ENCODE peak calls at places on chromosomes 1 and 21, in four cellular contexts. C is K562, T is GM12878, G is HepG2. A is an unnamed sample.

GRCh38 chr1:152167835-152168534 is 9.0 kb upstream of the RPTN start:
- DNase-seq in G (peak; percentile 14), C (no peak), T (no peak), A (no peak)

GRCh38 chr1:33181038-33181861 is 593 bp downstream of the TRIM62 start:
- DNase-seq in G (no peak), T (no peak), C (peak; percentile 39), A (peak; percentile 69)

GRCh38 chr1:58893257-58893869 is 109.5 kb upstream of the JUN start:
- DNase-seq in T (no peak), G (no peak), C (peak; percentile 71), A (no peak)

GRCh38 chr1:181504294-181505115 is 21.2 kb downstream of the CACNA1E start:
- DNase-seq in G (peak; percentile 48), T (peak; percentile 74), C (peak; percentile 58), A (peak; percentile 69)

GRCh38 chr1:3695326-3696217 is 43.3 kb downstream of the TP73 start:
- DNase-seq in C (peak; percentile 54), T (no peak), G (peak; percentile 10), A (peak; percentile 86)

GRCh38 chr1:177561436-177561835 is 390.7 kb downstream of the BRINP2 start:
- DNase-seq in C (no peak), G (no peak), T (peak; percentile 24), A (no peak)

GRCh38 chr1:2151252-2151651 is 43.3 kb downstream of the FAAP20 start:
- DNase-seq in G (no peak), C (no peak), T (no peak), A (no peak)

GRCh38 chr21:44815852-44816628 is 1.8 kb downstream of the SUMO3 start:
- DNase-seq in G (peak; percentile 37), T (no peak), C (no peak), A (no peak)

GRCh38 chr21:44984428-44984791 is 44.6 kb downstream of the SLX9 start:
- DNase-seq in C (no peak), G (peak; percentile 28), T (no peak), A (no peak)

GRCh38 chr1:41483960-41484844 is at the start of gene EDN2:
- DNase-seq in G (no peak), T (no peak), C (no peak), A (peak; percentile 21)

GRCh38 chr1:9058465-9058864 is 11.0 kb downstream of the SLC2A5 start:
- DNase-seq in G (peak; percentile 32), C (no peak), T (no peak), A (no peak)

GRCh38 chr1:92705456-92705855 is 79.5 kb downstream of the EVI5 start:
- DNase-seq in C (peak; percentile 21), G (no peak), T (no peak), A (no peak)

GRCh38 chr1:241839369-241839990 is 8.5 kb upstream of the EXO1 start:
- DNase-seq in C (no peak), T (no peak), G (no peak), A (no peak)

GRCh38 chr21:43938751-43939442 is 73.2 kb upstream of the TRAPPC10 start:
- DNase-seq in T (peak; percentile 84), C (peak; percentile 95), G (peak; percentile 81), A (peak; percentile 95)

GRCh38 chr1:5811419-5811818 is 180.8 kb downstream of the NPHP4 start:
- DNase-seq in C (no peak), G (no peak), T (no peak), A (no peak)

GRCh38 chr1:35958558-35958957 is 27.7 kb downstream of the AGO3 start:
- DNase-seq in G (no peak), C (no peak), T (no peak), A (no peak)

GRCh38 chr1:30977105-30977504 is 68.5 kb upstream of the SDC3 start:
- DNase-seq in T (no peak), G (peak; percentile 27), C (no peak), A (peak; percentile 55)

GRCh38 chr1:226754097-226754496 is 15.0 kb upstream of the ITPKB start:
- DNase-seq in C (no peak), T (no peak), G (no peak), A (no peak)

GRCh38 chr1:27031235-27032118 is 18.8 kb upstream of the TENT5B start:
- DNase-seq in G (no peak), T (no peak), C (no peak), A (no peak)

GRCh38 chr21:27306821-27307746 is 340.2 kb upstream of the ADAMTS5 start:
- DNase-seq in C (no peak), T (no peak), G (no peak), A (no peak)

GRCh38 chr1:240575976-240576666 is 35.8 kb downstream of the GREM2 start:
- DNase-seq in T (peak; percentile 13), C (peak; percentile 9), G (no peak), A (no peak)

GRCh38 chr21:16624468-16625102 is 888.3 kb upstream of the CXADR start:
- DNase-seq in G (no peak), T (no peak), C (no peak), A (peak; percentile 37)

GRCh38 chr1:31621872-31622730 is 4.6 kb downstream of the HCRTR1 start:
- DNase-seq in T (no peak), G (no peak), C (no peak), A (no peak)

GRCh38 chr1:32101233-32101681 is 6.6 kb upstream of the KPNA6 start:
- DNase-seq in C (peak; percentile 51), G (no peak), T (no peak), A (peak; percentile 6)

GRCh38 chr1:21320410-21321107 is 30.3 kb upstream of the ECE1 start:
- DNase-seq in C (peak; percentile 63), T (no peak), G (no peak), A (no peak)

GRCh38 chr1:39213511-39214002 is 9.1 kb downstream of the MACF1 start:
- DNase-seq in C (no peak), T (no peak), G (no peak), A (no peak)

GRCh38 chr1:91513160-91513559 is 12.5 kb downstream of the CDC7 start:
- DNase-seq in G (no peak), T (no peak), C (no peak), A (no peak)
- TF ChIP-seq TARDBP in G (no peak), T (no peak), C (no peak), A (no peak)

DNA sequence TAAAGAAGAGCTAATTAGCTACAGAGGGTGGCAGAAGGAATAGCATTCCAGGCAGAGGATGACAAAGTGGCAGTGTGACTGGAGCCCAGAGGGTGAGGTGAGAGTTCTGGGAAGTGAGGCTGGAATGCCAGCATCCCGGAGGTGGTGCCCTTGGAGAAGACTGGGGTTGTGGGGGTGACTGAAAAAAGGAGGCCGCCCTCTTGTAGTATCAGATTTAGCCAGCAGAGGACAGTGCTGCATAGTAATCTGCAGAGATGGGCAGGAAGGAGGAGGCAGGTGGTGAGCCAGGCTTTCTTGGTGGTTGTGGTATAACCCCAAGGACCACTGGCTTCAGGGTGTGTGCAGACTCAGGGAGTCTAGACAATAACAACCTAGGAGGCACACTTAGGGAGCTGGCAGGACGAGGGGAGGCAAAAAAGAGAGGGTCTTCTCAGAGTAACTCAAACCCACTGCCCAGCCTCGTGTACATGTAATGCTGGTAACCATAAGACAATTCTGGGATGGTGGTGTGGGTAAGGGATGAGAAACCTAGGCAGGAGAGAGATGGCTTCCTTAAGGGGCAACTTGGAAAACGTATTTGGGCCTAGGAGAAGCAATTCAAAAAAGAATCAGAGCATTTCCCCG is 30.5 kb downstream of the MROH7 start:
- DNase-seq in T (peak; percentile 17), C (peak; percentile 69), G (peak; percentile 44), A (peak; percentile 87)
- TF ChIP-seq TARDBP in T (no peak), C (no peak), G (no peak), A (no peak)

GRCh38 chr1:210302501-210302900 is 26.2 kb upstream of the HHAT start:
- DNase-seq in G (no peak), T (no peak), C (no peak), A (no peak)
- TF ChIP-seq TARDBP in G (no peak), T (no peak), C (no peak), A (no peak)

GRCh38 chr21:32483293-32483595 is 70.7 kb downstream of the EVA1C start:
- DNase-seq in T (no peak), G (no peak), C (no peak), A (no peak)

GRCh38 chr21:32482565-32483292 is 70.2 kb downstream of the EVA1C start:
- DNase-seq in G (no peak), C (no peak), T (no peak), A (no peak)

GRCh38 chr21:32484706-32485380 is 72.3 kb downstream of the EVA1C start:
- DNase-seq in C (no peak), G (no peak), T (no peak), A (no peak)

GRCh38 chr21:32480381-32480780 is 67.9 kb downstream of the EVA1C start:
- DNase-seq in C (no peak), G (no peak), T (no peak), A (no peak)

DNA sequence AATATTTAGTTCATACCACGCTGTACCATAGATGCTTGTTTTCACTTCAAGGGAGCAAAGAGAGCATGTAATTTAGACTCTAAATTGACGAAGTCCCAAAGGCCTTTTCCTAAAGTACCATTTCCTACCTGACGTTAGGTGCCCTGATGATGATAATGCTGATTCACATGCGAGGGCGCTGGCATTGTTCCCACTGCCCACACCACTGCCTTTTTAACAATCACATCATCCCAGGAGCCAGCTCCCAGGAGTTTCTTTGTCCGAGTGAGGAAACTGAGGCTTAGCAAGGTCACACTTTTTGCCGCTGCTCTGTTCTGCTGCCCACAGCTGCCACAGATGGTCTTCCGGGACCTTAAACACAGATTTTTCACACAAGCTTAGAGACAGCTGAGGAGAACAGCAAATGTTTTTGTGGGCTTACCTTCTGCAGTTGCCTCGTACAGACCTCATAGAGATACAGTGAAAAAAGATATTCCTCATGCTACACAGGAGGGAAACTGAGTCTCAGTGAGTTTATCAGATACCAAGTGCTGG is 69.4 kb downstream of the EVA1C start:
- DNase-seq in G (no peak), C (no peak), T (no peak), A (no peak)
- TF ChIP-seq TARDBP in G (no peak), C (no peak), T (no peak), A (no peak)

GRCh38 chr1:245365621-245366020 is 210.8 kb downstream of the KIF26B start:
- DNase-seq in T (no peak), G (no peak), C (no peak), A (no peak)
- TF ChIP-seq TARDBP in T (no peak), G (no peak), C (no peak), A (no peak)

DNA sequence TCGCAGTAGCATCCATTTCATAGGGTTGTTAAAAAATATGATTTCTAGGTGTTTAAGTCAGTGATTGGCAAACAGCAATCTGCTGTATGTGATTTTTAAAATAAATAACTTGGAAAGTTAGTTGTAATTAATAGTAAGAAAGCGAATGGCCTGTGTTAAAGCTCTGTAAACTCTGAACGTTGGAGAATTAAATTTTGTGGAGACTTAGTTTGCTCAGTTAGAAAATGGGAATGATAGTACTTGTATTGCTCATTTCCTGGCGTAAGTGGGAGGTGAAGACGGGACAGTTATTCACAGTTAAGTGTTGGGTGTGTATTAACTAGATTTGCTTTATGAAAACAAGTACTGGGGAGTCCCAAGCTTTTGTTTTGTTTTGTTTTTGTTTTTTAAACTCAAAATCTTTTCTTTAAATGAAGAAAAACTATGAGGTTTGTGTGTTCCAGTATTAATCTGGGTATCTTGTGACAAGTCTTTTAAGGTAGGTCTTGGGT is 995 bp downstream of the CACYBP start:
- DNase-seq in C (no peak), G (no peak), T (no peak), A (no peak)
- TF ChIP-seq TARDBP in C (no peak), G (no peak), T (no peak), A (no peak)

GRCh38 chr1:67945733-67946374 is 104.6 kb downstream of the DIRAS3 start:
- DNase-seq in C (no peak), G (no peak), T (no peak), A (no peak)
- TF ChIP-seq TARDBP in C (no peak), G (no peak), T (no peak), A (no peak)